ENCODE peak calls at places on chromosomes 13 and 19, in six cellular contexts. G is pancreas; D is adrenal gland; U is psoas muscle; V is ascending aorta; O is CD8-positive, alpha-beta T cell. I is an unnamed sample.

GRCh38 chr13:37109080-37109678 is 3.7 kb upstream of the CSNK1A1L start:
- DNase-seq in G (no peak), D (no peak), U (no peak), V (no peak), O (no peak), I (no peak)

GRCh38 chr13:71320452-71320851 is 546.6 kb downstream of the DACH1 start:
- DNase-seq in G (no peak), D (no peak), U (no peak), V (no peak), O (no peak), I (no peak)

GRCh38 chr19:46618670-46619231 is 6.1 kb downstream of the PTGIR start:
- DNase-seq in G (peak; percentile 79), D (peak; percentile 22), U (peak; percentile 13), V (no peak), O (no peak), I (peak; percentile 68)

GRCh38 chr19:6276447-6276846 is 3.3 kb downstream of the MLLT1 start:
- DNase-seq in G (no peak), D (peak; percentile 57), U (peak; percentile 75), V (no peak), O (no peak), I (no peak)

GRCh38 chr19:34573226-34573864 is 91.8 kb downstream of the WTIP start:
- DNase-seq in G (peak; percentile 80), D (no peak), U (no peak), V (no peak), O (no peak), I (no peak)

GRCh38 chr13:36666482-36667264 is 7.1 kb upstream of the SERTM1 start:
- DNase-seq in G (no peak), D (no peak), U (no peak), V (no peak), O (no peak), I (no peak)

GRCh38 chr19:16366433-16367268 is 42.0 kb downstream of the KLF2 start:
- DNase-seq in G (no peak), D (no peak), U (no peak), V (no peak), O (peak; percentile 66), I (peak; percentile 85)

GRCh38 chr19:48689438-48689837 is 6.3 kb upstream of the FUT2 start:
- DNase-seq in G (no peak), D (no peak), U (no peak), V (no peak), O (no peak), I (no peak)

GRCh38 chr19:54889566-54889965 is 15.5 kb downstream of the FCAR start:
- DNase-seq in G (no peak), D (no peak), U (no peak), V (no peak), O (no peak), I (no peak)

GRCh38 chr19:15423130-15423529 is 4.3 kb upstream of the AKAP8L start:
- DNase-seq in G (no peak), D (no peak), U (no peak), V (no peak), O (no peak), I (no peak)

GRCh38 chr13:112572408-112572807 is 15.5 kb downstream of the TUBGCP3 start:
- DNase-seq in G (no peak), D (no peak), U (no peak), V (no peak), O (no peak), I (no peak)

GRCh38 chr19:34963531-34964406 is at the start of gene ZNF792:
- DNase-seq in G (peak; percentile 53), D (peak; percentile 71), U (peak; percentile 70), V (no peak), O (peak; percentile 43), I (no peak)

GRCh38 chr13:73800011-73800410 is 334.2 kb downstream of the KLF12 start:
- DNase-seq in G (no peak), D (no peak), U (no peak), V (no peak), O (no peak), I (no peak)

GRCh38 chr13:40189426-40189825 is 477.0 kb downstream of the FOXO1 start:
- DNase-seq in G (no peak), D (no peak), U (no peak), V (no peak), O (peak; percentile 42), I (no peak)

GRCh38 chr19:1757468-1758230 is 4.3 kb downstream of the ONECUT3 start:
- DNase-seq in G (no peak), D (no peak), U (no peak), V (no peak), O (no peak), I (no peak)

GRCh38 chr19:18349524-18350128 is 9.2 kb downstream of the PGPEP1 start:
- DNase-seq in G (peak; percentile 51), D (peak; percentile 79), U (peak; percentile 60), V (no peak), O (no peak), I (no peak)

GRCh38 chr13:107322228-107322627 is 754.3 kb upstream of the ARGLU1 start:
- DNase-seq in G (no peak), D (no peak), U (no peak), V (no peak), O (no peak), I (no peak)

GRCh38 chr19:23522431-23522830 is 127.2 kb upstream of the ZNF91 start:
- DNase-seq in G (no peak), D (no peak), U (no peak), V (no peak), O (no peak), I (no peak)

GRCh38 chr13:83753912-83754624 is 128.2 kb downstream of the SLITRK1 start:
- DNase-seq in G (no peak), D (no peak), U (no peak), V (no peak), O (no peak), I (no peak)

GRCh38 chr19:45413497-45413896 is 7.1 kb downstream of the POLR1G start:
- DNase-seq in G (no peak), D (no peak), U (no peak), V (no peak), O (no peak), I (no peak)

GRCh38 chr13:97257800-97258799 is 36.0 kb downstream of the MBNL2 start:
- DNase-seq in G (peak; percentile 81), D (peak; percentile 86), U (peak; percentile 79), V (peak; percentile 18), O (no peak), I (no peak)

GRCh38 chr13:106373989-106374572 is 161.4 kb downstream of the EFNB2 start:
- DNase-seq in G (no peak), D (no peak), U (no peak), V (no peak), O (no peak), I (peak; percentile 15)

GRCh38 chr13:92463134-92463533 is 763.5 kb upstream of the GPC6 start:
- DNase-seq in G (peak; percentile 35), D (no peak), U (no peak), V (no peak), O (no peak), I (no peak)

GRCh38 chr13:26255717-26256277 is 1.9 kb downstream of the CDK8 start:
- DNase-seq in G (no peak), D (no peak), U (no peak), V (no peak), O (no peak), I (no peak)

GRCh38 chr19:12828494-12828893 is 5.9 kb downstream of the RTBDN start:
- DNase-seq in G (no peak), D (no peak), U (no peak), V (no peak), O (no peak), I (no peak)

GRCh38 chr19:28705008-28705407 is 507.9 kb downstream of the UQCRFS1 start:
- DNase-seq in G (no peak), D (no peak), U (no peak), V (no peak), O (no peak), I (no peak)
- TF ChIP-seq CTCF in G (no peak), D (no peak), U (no peak), V (no peak), O (no peak), I (no peak)

DNA sequence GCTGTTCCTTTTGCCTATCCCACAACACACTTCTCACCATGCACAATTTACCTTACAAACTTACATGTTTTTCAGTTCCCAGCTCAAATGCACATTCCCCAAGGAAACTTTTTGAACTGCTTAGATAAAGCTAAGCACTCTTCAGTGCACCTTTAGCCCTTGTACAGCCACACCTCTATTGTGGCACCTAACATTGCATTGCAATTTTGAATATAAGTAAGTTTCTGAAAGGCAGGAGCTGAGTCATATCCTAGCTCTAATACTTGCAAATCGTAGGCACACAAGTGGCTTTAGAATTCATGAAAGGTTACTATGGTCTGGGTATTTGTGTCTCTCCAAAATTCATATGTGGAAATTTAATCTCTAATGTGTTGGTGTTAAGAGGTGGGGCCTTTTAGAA is 4.9 kb upstream of the ESD start:
- DNase-seq in G (no peak), D (no peak), U (no peak), V (no peak), O (no peak), I (no peak)
- H3K4me3 ChIP-seq in G (no peak overlapping the region), D (no peak overlapping the region), U (no peak overlapping the region), V (no peak overlapping the region), O (no peak overlapping the region), I (no peak overlapping the region)

GRCh38 chr19:7831452-7831851 is 1.4 kb downstream of the EVI5L start:
- DNase-seq in G (no peak), D (no peak), U (no peak), V (no peak), O (no peak), I (no peak)
- TF ChIP-seq CTCF in G (no peak), D (no peak), U (no peak), V (no peak), O (no peak), I (peak; percentile 49)

GRCh38 chr13:53121131-53121773 is 92.6 kb downstream of the OLFM4 start:
- DNase-seq in G (no peak), D (no peak), U (no peak), V (no peak), O (no peak), I (no peak)
- H3K4me3 ChIP-seq in G (no peak overlapping the region), D (no peak overlapping the region), U (no peak overlapping the region), V (no peak overlapping the region), O (no peak overlapping the region), I (no peak overlapping the region)

I was measured in GM12864.